ENCODE peak calls at places on chromosomes 1 and 21, in six cellular contexts. Z is adipocyte, R is heart right ventricle, F is uterus, K is GM23248, Y is sigmoid colon. N is an unnamed sample.
A peak's percentile ranks its signal among the peaks of the same experiment; 100 is the strongest.

GRCh38 chr1:190597361-190597760 is 119.7 kb upstream of the BRINP3 start:
- DNase-seq in Z (no peak), R (no peak), F (no peak), K (no peak), Y (no peak), N (no peak)

GRCh38 chr1:153357853-153358690 is at the start of gene S100A9:
- DNase-seq in Z (no peak), R (no peak), F (no peak), K (no peak), Y (no peak), N (peak; percentile 25)

GRCh38 chr1:22238356-22239224 is 95.7 kb upstream of the WNT4 start:
- DNase-seq in Z (no peak), R (no peak), F (no peak), K (no peak), Y (no peak), N (no peak)

GRCh38 chr1:220296941-220297460 is 24.7 kb upstream of the RAB3GAP2 start:
- DNase-seq in Z (no peak), R (no peak), F (no peak), K (peak; percentile 23), Y (no peak), N (no peak)

GRCh38 chr1:198179556-198179981 is 22.8 kb downstream of the NEK7 start:
- DNase-seq in Z (peak; percentile 58), R (no peak), F (no peak), K (no peak), Y (no peak), N (no peak)

GRCh38 chr1:31387612-31388011 is 14.7 kb upstream of the FABP3 start:
- DNase-seq in Z (no peak), R (no peak), F (no peak), K (peak; percentile 33), Y (no peak), N (no peak)

GRCh38 chr1:99669376-99669775 is 23.5 kb downstream of the PALMD start:
- DNase-seq in Z (no peak), R (no peak), F (no peak), K (no peak), Y (no peak), N (no peak)

GRCh38 chr1:86530211-86530610 is 16.7 kb upstream of the CLCA4 start:
- DNase-seq in Z (no peak), R (no peak), F (no peak), K (no peak), Y (no peak), N (no peak)

GRCh38 chr21:42199488-42200463 is 19.2 kb upstream of the ABCG1 start:
- DNase-seq in Z (peak; percentile 76), R (no peak), F (no peak), K (peak; percentile 85), Y (no peak), N (no peak)

GRCh38 chr21:14403681-14404318 is 20.9 kb upstream of the HSPA13 start:
- DNase-seq in Z (peak; percentile 63), R (no peak), F (no peak), K (peak; percentile 49), Y (no peak), N (peak; percentile 8)

GRCh38 chr1:168365719-168366474 is 85.2 kb downstream of the TBX19 start:
- DNase-seq in Z (no peak), R (no peak), F (no peak), K (no peak), Y (no peak), N (peak; percentile 5)

GRCh38 chr1:190226006-190226405 is 251.7 kb downstream of the BRINP3 start:
- DNase-seq in Z (no peak), R (no peak), F (no peak), K (no peak), Y (no peak), N (no peak)

GRCh38 chr1:7470904-7471638 is 300.0 kb upstream of the VAMP3 start:
- DNase-seq in Z (peak; percentile 98), R (peak; percentile 46), F (peak; percentile 75), K (peak; percentile 100), Y (peak; percentile 92), N (no peak)

GRCh38 chr1:228001738-228002535 is 4.9 kb upstream of the WNT3A start:
- DNase-seq in Z (no peak), R (no peak), F (peak; percentile 3), K (no peak), Y (peak; percentile 40), N (peak; percentile 17)

GRCh38 chr1:17239420-17239819 is 9.5 kb upstream of the PADI3 start:
- DNase-seq in Z (peak; percentile 66), R (peak; percentile 39), F (no peak), K (peak; percentile 83), Y (no peak), N (peak; percentile 94)

GRCh38 chr21:20997633-20998455 is at the start of gene NCAM2:
- DNase-seq in Z (peak; percentile 91), R (peak; percentile 51), F (peak; percentile 40), K (peak; percentile 82), Y (peak; percentile 86), N (peak; percentile 89)

GRCh38 chr1:157145081-157145480 is 6.9 kb upstream of the ETV3 start:
- DNase-seq in Z (no peak), R (no peak), F (no peak), K (peak; percentile 31), Y (no peak), N (no peak)

GRCh38 chr1:77044133-77044849 is 174.9 kb downstream of the PIGK start:
- DNase-seq in Z (no peak), R (no peak), F (no peak), K (peak; percentile 58), Y (no peak), N (no peak)

GRCh38 chr21:34517491-34518245 is 5.7 kb upstream of the KCNE1 start:
- DNase-seq in Z (no peak), R (no peak), F (no peak), K (no peak), Y (no peak), N (peak; percentile 72)

GRCh38 chr1:24092979-24093378 is 19.0 kb downstream of the MYOM3 start:
- DNase-seq in Z (no peak), R (no peak), F (no peak), K (no peak), Y (no peak), N (peak; percentile 29)

GRCh38 chr1:14739433-14739832 is 140.9 kb downstream of the KAZN start:
- DNase-seq in Z (no peak), R (no peak), F (no peak), K (no peak), Y (no peak), N (no peak)

GRCh38 chr1:3625151-3625907 is 514 bp downstream of the TPRG1L start:
- DNase-seq in Z (peak; percentile 68), R (peak; percentile 29), F (no peak), K (peak; percentile 70), Y (peak; percentile 75), N (peak; percentile 85)

GRCh38 chr1:93180723-93181613 is at the start of gene CCDC18:
- DNase-seq in Z (no peak), R (no peak), F (no peak), K (peak; percentile 75), Y (no peak), N (peak; percentile 19)

GRCh38 chr1:243882276-243882675 is 32.2 kb upstream of the AKT3 start:
- DNase-seq in Z (peak; percentile 25), R (no peak), F (no peak), K (peak; percentile 60), Y (no peak), N (no peak)

GRCh38 chr1:245577396-245578157 is 422.8 kb downstream of the KIF26B start:
- DNase-seq in Z (no peak), R (no peak), F (no peak), K (peak; percentile 17), Y (no peak), N (no peak)

GRCh38 chr1:244234009-244234643 is 183.0 kb downstream of the ZBTB18 start:
- DNase-seq in Z (no peak), R (no peak), F (no peak), K (no peak), Y (no peak), N (peak; percentile 84)

GRCh38 chr21:43865471-43866181 is 603 bp downstream of the AGPAT3 start:
- DNase-seq in Z (peak; percentile 78), R (peak; percentile 47), F (peak; percentile 40), K (peak; percentile 66), Y (peak; percentile 73), N (peak; percentile 89)

GRCh38 chr1:89613928-89614327 is 19.0 kb upstream of the LRRC8C start:
- DNase-seq in Z (no peak), R (no peak), F (no peak), K (no peak), Y (no peak), N (no peak)

GRCh38 chr1:174964261-174964984 is 35.3 kb upstream of the CACYBP start:
- DNase-seq in Z (no peak), R (no peak), F (no peak), K (peak; percentile 55), Y (no peak), N (no peak)

GRCh38 chr1:151056149-151056548 is 3.3 kb downstream of the CDC42SE1 start:
- DNase-seq in Z (no peak), R (no peak), F (no peak), K (peak; percentile 28), Y (no peak), N (no peak)

GRCh38 chr1:151058682-151059341 is 610 bp downstream of the CDC42SE1 start:
- DNase-seq in Z (peak; percentile 60), R (peak; percentile 21), F (peak; percentile 45), K (peak; percentile 52), Y (peak; percentile 71), N (peak; percentile 49)

GRCh38 chr1:151055581-151055980 is 3.8 kb downstream of the CDC42SE1 start:
- DNase-seq in Z (no peak), R (no peak), F (no peak), K (no peak), Y (no peak), N (no peak)

GRCh38 chr1:151054971-151055547 is 4.4 kb downstream of the CDC42SE1 start:
- DNase-seq in Z (no peak), R (no peak), F (no peak), K (no peak), Y (no peak), N (no peak)

GRCh38 chr1:151056574-151056973 is 2.8 kb downstream of the CDC42SE1 start:
- DNase-seq in Z (no peak), R (no peak), F (no peak), K (no peak), Y (peak; percentile 42), N (no peak)
- H3K4me3 ChIP-seq in Z (no peak overlapping the region), R (no peak overlapping the region), F (no peak overlapping the region), K (peak overlapping the region; percentile 90), Y (no peak overlapping the region), N (no peak overlapping the region)

DNA sequence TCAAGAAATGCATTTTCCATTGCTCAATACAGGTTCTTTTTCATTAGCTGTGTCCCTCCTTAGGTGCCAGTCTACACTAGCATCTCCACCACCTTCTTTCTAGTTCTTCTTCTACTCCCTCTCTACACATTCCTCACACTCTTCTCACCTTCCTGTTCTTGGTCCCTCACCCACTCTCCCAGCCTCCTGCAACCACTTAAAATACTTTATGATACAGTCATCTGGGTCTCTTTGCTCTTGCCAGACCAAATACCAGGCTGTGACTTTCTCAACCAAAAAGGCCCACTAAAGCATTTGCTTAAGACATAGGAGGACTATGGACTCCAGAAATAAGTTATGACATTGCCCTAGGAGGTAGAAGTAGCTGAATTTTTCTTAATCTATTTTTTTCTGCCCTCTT is 35.1 kb downstream of the PIGM start:
- DNase-seq in Z (peak; percentile 88), R (no peak), F (no peak), K (peak; percentile 95), Y (no peak), N (no peak)
- H3K4me3 ChIP-seq in Z (no peak overlapping the region), R (no peak overlapping the region), F (no peak overlapping the region), K (peak overlapping the region; percentile 51), Y (no peak overlapping the region), N (no peak overlapping the region)

GRCh38 chr1:172185206-172185605 is 235.3 kb upstream of the C1orf105 start:
- DNase-seq in Z (peak; percentile 65), R (no peak), F (no peak), K (no peak), Y (no peak), N (no peak)
- H3K4me3 ChIP-seq in Z (no peak overlapping the region), R (no peak overlapping the region), F (no peak overlapping the region), K (no peak overlapping the region), Y (no peak overlapping the region), N (no peak overlapping the region)

GRCh38 chr1:54548389-54549044 is 489 bp downstream of the ACOT11 start:
- DNase-seq in Z (no peak), R (no peak), F (no peak), K (no peak), Y (no peak), N (no peak)
- H3K4me3 ChIP-seq in Z (no peak overlapping the region), R (peak overlapping the region; percentile 41), F (peak overlapping the region; percentile 28), K (no peak overlapping the region), Y (peak overlapping the region; percentile 51), N (no peak overlapping the region)